ENCODE peak calls at places on chromosome 6, in eight cellular contexts. D is tibial artery, W is cardiac fibroblast, B is astrocyte of the spinal cord, R is endothelial cell, S is fibroblast of the aortic adventitia, Y is nephron progenitor cell, A is heart left ventricle. P is an unnamed sample.
A peak's percentile ranks its signal among the peaks of the same experiment; 100 is the strongest.

GRCh38 chr6:16639689-16640480 is 121.4 kb downstream of the ATXN1 start:
- DNase-seq in D (no peak), W (peak; percentile 72), B (peak; percentile 81), R (no peak), S (peak; percentile 71), Y (no peak), A (no peak), P (no peak)

GRCh38 chr6:90644492-90644891 is 57.6 kb upstream of the MAP3K7 start:
- DNase-seq in D (no peak), W (no peak), B (no peak), R (no peak), S (no peak), Y (no peak), A (no peak), P (no peak)

GRCh38 chr6:168799067-168799466 is 358.1 kb downstream of the SMOC2 start:
- DNase-seq in D (no peak), W (no peak), B (no peak), R (no peak), S (no peak), Y (no peak), A (no peak), P (no peak)

GRCh38 chr6:40856271-40856670 is 182.8 kb downstream of the UNC5CL start:
- DNase-seq in D (no peak), W (no peak), B (no peak), R (no peak), S (no peak), Y (no peak), A (no peak), P (no peak)

GRCh38 chr6:5541751-5542432 is 280.6 kb downstream of the FARS2 start:
- DNase-seq in D (no peak), W (peak; percentile 30), B (no peak), R (no peak), S (peak; percentile 52), Y (no peak), A (no peak), P (no peak)

GRCh38 chr6:6545616-6546317 is 42.8 kb upstream of the LY86 start:
- DNase-seq in D (no peak), W (no peak), B (no peak), R (no peak), S (no peak), Y (no peak), A (no peak), P (peak; percentile 54)

GRCh38 chr6:52707963-52708680 is 37.2 kb downstream of the TMEM14A start:
- DNase-seq in D (no peak), W (no peak), B (no peak), R (no peak), S (no peak), Y (no peak), A (no peak), P (no peak)

GRCh38 chr6:138724015-138724414 is 49.6 kb upstream of the CCDC28A start:
- DNase-seq in D (peak; percentile 51), W (peak; percentile 64), B (peak; percentile 84), R (peak; percentile 15), S (peak; percentile 12), Y (no peak), A (peak; percentile 31), P (no peak)

GRCh38 chr6:115969930-115970273 is 90.8 kb downstream of the FRK start:
- DNase-seq in D (no peak), W (peak; percentile 60), B (peak; percentile 19), R (no peak), S (peak; percentile 48), Y (no peak), A (no peak), P (no peak)

GRCh38 chr6:122422003-122422402 is 22.6 kb downstream of the HSF2 start:
- DNase-seq in D (no peak), W (no peak), B (no peak), R (no peak), S (no peak), Y (no peak), A (no peak), P (no peak)
- TF ChIP-seq CTCF in D (no peak), W (no peak), B (no peak), R (no peak), S (no peak), Y (no peak), A (no peak), P (no peak)

GRCh38 chr6:119348308-119349040 is 1.1 kb downstream of the MAN1A1 start:
- DNase-seq in D (peak; percentile 25), W (no peak), B (peak; percentile 29), R (peak; percentile 45), S (peak; percentile 16), Y (peak; percentile 57), A (peak; percentile 36), P (peak; percentile 69)

GRCh38 chr6:119349041-119349340 is 570 bp downstream of the MAN1A1 start:
- DNase-seq in D (no peak), W (no peak), B (no peak), R (no peak), S (no peak), Y (peak; percentile 68), A (no peak), P (no peak)

GRCh38 chr6:119350202-119351004 is 842 bp upstream of the MAN1A1 start:
- DNase-seq in D (peak; percentile 37), W (peak; percentile 84), B (peak; percentile 78), R (no peak), S (peak; percentile 85), Y (no peak), A (no peak), P (peak; percentile 60)

GRCh38 chr6:119351005-119351394 is 1.4 kb upstream of the MAN1A1 start:
- DNase-seq in D (no peak), W (peak; percentile 70), B (peak; percentile 74), R (no peak), S (peak; percentile 76), Y (no peak), A (no peak), P (peak; percentile 36)

GRCh38 chr6:119349341-119350201 is at the start of gene MAN1A1:
- DNase-seq in D (peak; percentile 91), W (peak; percentile 91), B (peak; percentile 86), R (peak; percentile 94), S (peak; percentile 78), Y (peak; percentile 94), A (peak; percentile 92), P (peak; percentile 99)
- TF ChIP-seq CTCF in D (no peak), W (no peak), B (no peak), R (no peak), S (no peak), Y (no peak), A (peak; percentile 7), P (no peak)

GRCh38 chr6:61842005-61842404 is 444.0 kb downstream of the KHDRBS2 start:
- DNase-seq in D (no peak), W (no peak), B (no peak), R (no peak), S (no peak), Y (no peak), A (no peak), P (no peak)
- TF ChIP-seq CTCF in D (no peak), W (no peak), B (no peak), R (no peak), S (no peak), Y (no peak), A (no peak), P (no peak)

DNA sequence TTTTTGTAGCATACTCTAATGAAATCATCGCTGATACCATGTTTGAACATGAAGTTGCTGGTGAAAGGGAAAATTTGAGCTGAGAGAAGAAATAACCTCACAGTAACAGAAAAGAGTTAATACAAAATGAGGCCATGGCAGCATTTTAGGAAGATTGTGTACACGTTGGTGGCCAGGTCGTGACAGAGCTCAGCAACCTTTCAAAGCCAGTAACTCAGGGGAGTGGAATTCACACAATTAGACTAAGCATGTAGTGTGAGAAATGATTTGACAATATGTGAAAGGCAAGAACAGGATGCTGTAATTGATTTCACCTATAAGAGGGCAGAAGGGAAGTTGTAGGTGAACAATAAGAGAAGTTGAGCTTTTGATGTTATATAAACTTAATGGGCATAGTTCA is 246.3 kb downstream of the OGFRL1 start:
- DNase-seq in D (no peak), W (no peak), B (no peak), R (no peak), S (no peak), Y (no peak), A (no peak), P (no peak)
- TF ChIP-seq CTCF in D (no peak), W (no peak), B (no peak), R (no peak), S (no peak), Y (no peak), A (no peak), P (no peak)

DNA sequence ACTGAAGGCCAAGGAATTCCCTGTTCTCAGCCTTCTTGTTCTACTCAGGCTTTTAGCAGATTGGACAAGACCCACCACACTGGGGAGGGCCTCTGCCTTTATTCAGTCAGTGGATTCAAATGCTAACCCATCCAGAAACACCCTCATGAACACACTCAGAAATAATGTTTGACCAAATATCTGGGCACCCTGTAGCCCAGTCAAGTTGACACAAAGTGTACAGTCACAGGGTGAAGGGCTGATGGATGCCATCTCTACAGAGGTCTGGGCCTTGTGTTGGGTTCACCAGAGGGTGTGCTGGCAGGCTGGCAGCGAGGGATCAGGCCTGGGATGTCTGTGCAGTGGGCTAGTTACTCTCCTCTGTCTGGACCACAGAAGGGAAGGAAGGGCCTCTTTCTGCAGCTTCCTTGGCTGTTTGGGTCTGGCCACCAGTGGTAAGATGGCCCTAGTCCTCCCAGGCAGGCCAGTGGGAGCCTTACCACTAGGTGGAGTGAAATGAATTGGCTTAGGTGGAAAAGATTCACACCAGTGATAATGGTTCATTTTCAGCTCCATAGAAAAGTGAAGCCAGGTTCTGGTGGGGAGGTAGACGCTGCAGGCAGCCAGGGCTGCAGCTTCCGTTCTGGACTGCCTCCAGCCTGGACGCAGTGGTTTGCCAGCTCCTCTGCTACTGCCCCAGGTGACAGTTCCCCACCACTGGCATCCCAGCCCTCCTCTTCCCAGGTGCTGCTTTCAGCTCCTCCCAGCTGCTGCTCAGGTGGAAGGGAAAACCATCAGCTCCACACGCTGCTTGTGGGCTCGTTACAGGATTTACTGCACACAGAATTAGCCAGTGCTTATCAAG is 9.2 kb downstream of the TUBB2A start:
- DNase-seq in D (no peak), W (no peak), B (no peak), R (no peak), S (no peak), Y (no peak), A (no peak), P (no peak)
- TF ChIP-seq CTCF in D (no peak), W (no peak), B (peak; percentile 8), R (no peak), S (no peak), Y (no peak), A (no peak), P (peak; percentile 5)

DNA sequence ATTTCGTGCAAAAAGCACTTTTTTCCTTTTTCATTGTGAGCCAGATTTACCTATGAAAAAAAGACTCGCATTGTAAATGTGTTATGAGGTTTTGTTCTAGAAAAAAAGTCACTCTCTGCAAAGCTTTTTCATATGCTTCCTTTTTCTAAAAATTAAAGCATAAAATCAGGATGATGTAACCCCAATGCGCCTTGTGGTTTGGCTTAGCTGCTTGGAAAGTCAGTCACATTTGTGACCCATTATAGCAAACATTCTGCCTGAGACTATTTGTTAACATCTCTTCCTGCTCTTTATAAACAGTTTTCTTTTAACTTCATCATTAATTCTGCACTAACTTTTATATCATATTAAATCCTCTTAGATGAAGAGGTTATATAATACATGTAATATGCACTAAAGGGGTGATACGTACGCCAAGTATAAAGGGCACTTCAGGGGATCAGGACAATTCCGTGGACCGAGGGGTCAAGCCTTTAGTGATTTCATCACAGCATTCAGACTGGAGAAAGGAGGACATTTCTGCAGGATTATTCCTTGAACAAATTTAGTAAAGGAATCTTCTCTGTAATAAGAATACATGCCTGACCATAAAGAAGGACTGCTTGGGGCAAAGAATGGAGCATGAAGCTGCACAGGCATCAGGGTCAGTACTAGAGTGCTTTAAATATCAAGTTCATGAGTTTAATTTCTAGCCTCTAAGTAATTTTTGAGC is 48.1 kb upstream of the SMLR1 start:
- DNase-seq in D (no peak), W (peak; percentile 50), B (peak; percentile 65), R (no peak), S (peak; percentile 83), Y (no peak), A (peak; percentile 23), P (no peak)
- TF ChIP-seq CTCF in D (no peak), W (no peak), B (no peak), R (no peak), S (no peak), Y (no peak), A (no peak), P (no peak)

P was measured in GM20000.